ENCODE peak calls at places on chromosomes 6 and 20, in eight cellular contexts. One of them, this sample, is unnamed.

GRCh38 chr6:33091957-33092356 is 16.2 kb downstream of the HLA-DPB1 start:
- DNase-seq in K562: peak
- DNase-seq in GM23338: peak
- DNase-seq in HepG2: peak
- DNase-seq in Panc1: no peak
- DNase-seq in HL-60: peak
- DNase-seq in SK-N-SH: peak
- DNase-seq in GM12878: no peak
- DNase-seq in this sample: peak

GRCh38 chr6:152576525-152576924 is 60.6 kb downstream of the SYNE1 start:
- DNase-seq in GM23338: no peak
- DNase-seq in HepG2: no peak
- DNase-seq in Panc1: no peak
- DNase-seq in K562: no peak
- DNase-seq in HL-60: no peak
- DNase-seq in GM12878: no peak
- DNase-seq in SK-N-SH: no peak
- DNase-seq in this sample: no peak

GRCh38 chr20:9166153-9166780 is 97.4 kb downstream of the PLCB4 start:
- DNase-seq in GM12878: no peak
- DNase-seq in HepG2: no peak
- DNase-seq in GM23338: peak
- DNase-seq in HL-60: no peak
- DNase-seq in K562: no peak
- DNase-seq in Panc1: no peak
- DNase-seq in SK-N-SH: no peak
- DNase-seq in this sample: no peak

GRCh38 chr6:7276199-7276524 is 36.8 kb downstream of the SSR1 start:
- DNase-seq in K562: no peak
- DNase-seq in Panc1: no peak
- DNase-seq in GM23338: no peak
- DNase-seq in HepG2: no peak
- DNase-seq in HL-60: no peak
- DNase-seq in GM12878: no peak
- DNase-seq in SK-N-SH: no peak
- DNase-seq in this sample: no peak

GRCh38 chr6:132669690-132670291 is 10.8 kb upstream of the TAAR1 start:
- DNase-seq in K562: no peak
- DNase-seq in GM12878: no peak
- DNase-seq in HL-60: no peak
- DNase-seq in GM23338: peak
- DNase-seq in HepG2: peak
- DNase-seq in SK-N-SH: peak
- DNase-seq in Panc1: peak
- DNase-seq in this sample: peak

GRCh38 chr20:50536333-50536732 is 26.1 kb downstream of the PTPN1 start:
- DNase-seq in K562: no peak
- DNase-seq in GM12878: no peak
- DNase-seq in SK-N-SH: no peak
- DNase-seq in HepG2: no peak
- DNase-seq in HL-60: no peak
- DNase-seq in Panc1: no peak
- DNase-seq in GM23338: no peak
- DNase-seq in this sample: no peak

GRCh38 chr6:47464052-47464451 is 13.5 kb upstream of the CD2AP start:
- DNase-seq in Panc1: no peak
- DNase-seq in HL-60: no peak
- DNase-seq in GM23338: no peak
- DNase-seq in HepG2: no peak
- DNase-seq in K562: no peak
- DNase-seq in SK-N-SH: no peak
- DNase-seq in GM12878: no peak
- DNase-seq in this sample: no peak

GRCh38 chr6:116443105-116443504 is 18.1 kb upstream of the CALHM6 start:
- DNase-seq in HepG2: no peak
- DNase-seq in GM12878: no peak
- DNase-seq in GM23338: no peak
- DNase-seq in K562: no peak
- DNase-seq in Panc1: no peak
- DNase-seq in SK-N-SH: no peak
- DNase-seq in HL-60: no peak
- DNase-seq in this sample: no peak

GRCh38 chr6:118260833-118261232 is 287.3 kb upstream of the PLN start:
- DNase-seq in Panc1: no peak
- DNase-seq in HepG2: no peak
- DNase-seq in GM23338: no peak
- DNase-seq in GM12878: no peak
- DNase-seq in HL-60: no peak
- DNase-seq in K562: no peak
- DNase-seq in SK-N-SH: no peak
- DNase-seq in this sample: no peak

GRCh38 chr6:107419747-107420146 is 39.6 kb downstream of the PDSS2 start:
- DNase-seq in SK-N-SH: no peak
- DNase-seq in GM23338: no peak
- DNase-seq in Panc1: no peak
- DNase-seq in HL-60: no peak
- DNase-seq in GM12878: no peak
- DNase-seq in HepG2: no peak
- DNase-seq in K562: no peak
- DNase-seq in this sample: no peak

GRCh38 chr6:13339863-13340635 is 11.7 kb upstream of the TBC1D7 start:
- DNase-seq in Panc1: no peak
- DNase-seq in HepG2: no peak
- DNase-seq in GM12878: no peak
- DNase-seq in HL-60: no peak
- DNase-seq in GM23338: no peak
- DNase-seq in SK-N-SH: no peak
- DNase-seq in K562: no peak
- DNase-seq in this sample: no peak

GRCh38 chr6:30156262-30156599 is 4.8 kb downstream of the TRIM10 start:
- DNase-seq in GM23338: no peak
- DNase-seq in K562: peak
- DNase-seq in Panc1: no peak
- DNase-seq in SK-N-SH: no peak
- DNase-seq in HepG2: peak
- DNase-seq in GM12878: no peak
- DNase-seq in HL-60: no peak
- DNase-seq in this sample: peak

GRCh38 chr6:2764610-2765165 is 505 bp upstream of the WRNIP1 start:
- DNase-seq in GM23338: peak
- DNase-seq in GM12878: no peak
- DNase-seq in SK-N-SH: peak
- DNase-seq in HL-60: peak
- DNase-seq in HepG2: peak
- DNase-seq in Panc1: no peak
- DNase-seq in K562: peak
- DNase-seq in this sample: no peak

GRCh38 chr6:143677891-143678737 is at the start of gene PHACTR2:
- DNase-seq in K562: peak
- DNase-seq in HL-60: peak
- DNase-seq in SK-N-SH: peak
- DNase-seq in Panc1: peak
- DNase-seq in GM12878: no peak
- DNase-seq in HepG2: peak
- DNase-seq in GM23338: peak
- DNase-seq in this sample: peak

GRCh38 chr6:96157018-96157565 is 141.3 kb downstream of the FUT9 start:
- DNase-seq in Panc1: no peak
- DNase-seq in SK-N-SH: no peak
- DNase-seq in K562: no peak
- DNase-seq in GM12878: peak
- DNase-seq in HepG2: peak
- DNase-seq in HL-60: no peak
- DNase-seq in GM23338: no peak
- DNase-seq in this sample: no peak

GRCh38 chr20:37194616-37195015 is 15.3 kb upstream of the MROH8 start:
- DNase-seq in SK-N-SH: no peak
- DNase-seq in K562: no peak
- DNase-seq in GM12878: no peak
- DNase-seq in Panc1: no peak
- DNase-seq in GM23338: no peak
- DNase-seq in HepG2: no peak
- DNase-seq in HL-60: peak
- DNase-seq in this sample: no peak

GRCh38 chr6:89940225-89941027 is 46.2 kb downstream of the GJA10 start:
- DNase-seq in SK-N-SH: peak
- DNase-seq in K562: peak
- DNase-seq in HL-60: peak
- DNase-seq in Panc1: peak
- DNase-seq in HepG2: peak
- DNase-seq in GM12878: peak
- DNase-seq in GM23338: peak
- DNase-seq in this sample: peak

GRCh38 chr6:71043902-71044301 is 87.0 kb upstream of the B3GAT2 start:
- DNase-seq in HL-60: peak
- DNase-seq in K562: no peak
- DNase-seq in SK-N-SH: no peak
- DNase-seq in GM12878: no peak
- DNase-seq in HepG2: no peak
- DNase-seq in GM23338: peak
- DNase-seq in Panc1: no peak
- DNase-seq in this sample: no peak

GRCh38 chr20:60727425-60727824 is 524.6 kb upstream of the CDH4 start:
- DNase-seq in K562: no peak
- DNase-seq in SK-N-SH: no peak
- DNase-seq in HL-60: no peak
- DNase-seq in HepG2: no peak
- DNase-seq in Panc1: no peak
- DNase-seq in GM23338: peak
- DNase-seq in GM12878: no peak
- DNase-seq in this sample: no peak

GRCh38 chr6:20893415-20893814 is 359.2 kb downstream of the CDKAL1 start:
- DNase-seq in HL-60: no peak
- DNase-seq in GM12878: no peak
- DNase-seq in HepG2: no peak
- DNase-seq in Panc1: no peak
- DNase-seq in K562: no peak
- DNase-seq in SK-N-SH: no peak
- DNase-seq in GM23338: no peak
- DNase-seq in this sample: no peak

GRCh38 chr6:150600302-150601017 is 775 bp downstream of the PLEKHG1 start:
- DNase-seq in GM23338: peak
- DNase-seq in K562: peak
- DNase-seq in HL-60: peak
- DNase-seq in Panc1: peak
- DNase-seq in HepG2: peak
- DNase-seq in SK-N-SH: peak
- DNase-seq in GM12878: no peak
- DNase-seq in this sample: peak

GRCh38 chr6:32692019-32692418 is 25.6 kb upstream of the HLA-DQB1 start:
- DNase-seq in GM23338: peak
- DNase-seq in HL-60: no peak
- DNase-seq in HepG2: peak
- DNase-seq in K562: no peak
- DNase-seq in GM12878: peak
- DNase-seq in SK-N-SH: no peak
- DNase-seq in Panc1: peak
- DNase-seq in this sample: peak

GRCh38 chr6:39566381-39566934 is 158.8 kb downstream of the KIF6 start:
- DNase-seq in GM12878: no peak
- DNase-seq in SK-N-SH: no peak
- DNase-seq in Panc1: no peak
- DNase-seq in GM23338: no peak
- DNase-seq in HepG2: no peak
- DNase-seq in K562: no peak
- DNase-seq in HL-60: no peak
- DNase-seq in this sample: no peak

GRCh38 chr6:36052092-36052491 is 24.5 kb downstream of the MAPK14 start:
- DNase-seq in K562: no peak
- DNase-seq in Panc1: no peak
- DNase-seq in HL-60: no peak
- DNase-seq in GM12878: no peak
- DNase-seq in GM23338: no peak
- DNase-seq in HepG2: no peak
- DNase-seq in SK-N-SH: no peak
- DNase-seq in this sample: no peak

GRCh38 chr20:45827030-45827652 is at the start of gene TNNC2:
- DNase-seq in HL-60: no peak
- DNase-seq in K562: no peak
- DNase-seq in Panc1: no peak
- DNase-seq in HepG2: peak
- DNase-seq in SK-N-SH: no peak
- DNase-seq in GM23338: no peak
- DNase-seq in GM12878: no peak
- DNase-seq in this sample: no peak

GRCh38 chr20:17849901-17850673 is 118.5 kb downstream of the SNX5 start:
- DNase-seq in HepG2: peak
- DNase-seq in Panc1: no peak
- DNase-seq in HL-60: no peak
- DNase-seq in GM12878: no peak
- DNase-seq in K562: no peak
- DNase-seq in SK-N-SH: no peak
- DNase-seq in GM23338: no peak
- DNase-seq in this sample: peak

GRCh38 chr6:327538-328183 is 35.4 kb downstream of the DUSP22 start:
- DNase-seq in K562: no peak
- DNase-seq in GM12878: no peak
- DNase-seq in Panc1: no peak
- DNase-seq in HL-60: no peak
- DNase-seq in HepG2: no peak
- DNase-seq in GM23338: no peak
- DNase-seq in SK-N-SH: peak
- DNase-seq in this sample: no peak

GRCh38 chr6:125197795-125198269 is 44.3 kb downstream of the TPD52L1 start:
- DNase-seq in GM12878: no peak
- DNase-seq in SK-N-SH: no peak
- DNase-seq in Panc1: no peak
- DNase-seq in HepG2: no peak
- DNase-seq in K562: no peak
- DNase-seq in GM23338: no peak
- DNase-seq in HL-60: no peak
- DNase-seq in this sample: peak
- TF ChIP-seq POLR2AphosphoS5 in GM12878: no peak
- TF ChIP-seq POLR2AphosphoS5 in SK-N-SH: no peak
- TF ChIP-seq POLR2AphosphoS5 in Panc1: no peak
- TF ChIP-seq POLR2AphosphoS5 in HepG2: no peak
- TF ChIP-seq POLR2AphosphoS5 in K562: no peak
- TF ChIP-seq POLR2AphosphoS5 in GM23338: no peak
- TF ChIP-seq POLR2AphosphoS5 in HL-60: no peak
- TF ChIP-seq POLR2AphosphoS5 in this sample: peak

GRCh38 chr6:121285041-121285440 is 49.2 kb downstream of the TBC1D32 start:
- DNase-seq in SK-N-SH: no peak
- DNase-seq in GM23338: no peak
- DNase-seq in GM12878: no peak
- DNase-seq in HL-60: no peak
- DNase-seq in K562: no peak
- DNase-seq in Panc1: no peak
- DNase-seq in HepG2: no peak
- DNase-seq in this sample: no peak
- TF ChIP-seq REST in SK-N-SH: no peak
- TF ChIP-seq REST in GM23338: no peak
- TF ChIP-seq REST in GM12878: no peak
- TF ChIP-seq REST in HL-60: no peak
- TF ChIP-seq REST in K562: no peak
- TF ChIP-seq REST in Panc1: no peak
- TF ChIP-seq REST in HepG2: no peak
- TF ChIP-seq REST in this sample: no peak

GRCh38 chr6:85449818-85450577 is at the start of gene NT5E:
- DNase-seq in Panc1: no peak
- DNase-seq in K562: no peak
- DNase-seq in GM12878: no peak
- DNase-seq in HL-60: peak
- DNase-seq in SK-N-SH: peak
- DNase-seq in GM23338: peak
- DNase-seq in HepG2: peak
- DNase-seq in this sample: no peak
- TF ChIP-seq POLR2AphosphoS5 in Panc1: peak
- TF ChIP-seq POLR2AphosphoS5 in K562: no peak
- TF ChIP-seq POLR2AphosphoS5 in GM12878: no peak
- TF ChIP-seq POLR2AphosphoS5 in HL-60: no peak
- TF ChIP-seq POLR2AphosphoS5 in SK-N-SH: peak
- TF ChIP-seq POLR2AphosphoS5 in GM23338: peak
- TF ChIP-seq POLR2AphosphoS5 in HepG2: peak
- TF ChIP-seq POLR2AphosphoS5 in this sample: peak

GRCh38 chr6:34462561-34462971 is 3.3 kb upstream of the PACSIN1 start:
- DNase-seq in GM12878: no peak
- DNase-seq in Panc1: no peak
- DNase-seq in HepG2: peak
- DNase-seq in GM23338: peak
- DNase-seq in HL-60: peak
- DNase-seq in K562: peak
- DNase-seq in SK-N-SH: peak
- DNase-seq in this sample: peak
- TF ChIP-seq REST in GM12878: no peak
- TF ChIP-seq REST in Panc1: no peak
- TF ChIP-seq REST in HepG2: no peak
- TF ChIP-seq REST in GM23338: no peak
- TF ChIP-seq REST in HL-60: no peak
- TF ChIP-seq REST in K562: no peak
- TF ChIP-seq REST in SK-N-SH: no peak
- TF ChIP-seq REST in this sample: no peak

This sample was measured in HCT116.